ENCODE peak calls at places on chromosomes 3 and 15, in seven cellular contexts. T is tibial nerve, B is WTC11, Z is fibroblast of lung, R is RWPE1, P is cardiac fibroblast, U is heart left ventricle. W is an unnamed sample.

GRCh38 chr3:132444333-132444732 is 27.0 kb downstream of the DNAJC13 start:
- DNase-seq in Z (peak), P (peak), U (no peak), R (no peak), T (no peak), B (no peak), W (no peak)

GRCh38 chr3:33131328-33132018 is 17.7 kb downstream of the CRTAP start:
- DNase-seq in P (peak), T (peak), B (peak), U (no peak), Z (peak), R (peak), W (peak)

GRCh38 chr15:29220852-29221251 is 48.8 kb downstream of the NSMCE3 start:
- DNase-seq in U (no peak), T (no peak), R (no peak), P (no peak), B (no peak), Z (no peak), W (no peak)

GRCh38 chr3:193389335-193389734 is 10.8 kb upstream of the ATP13A5 start:
- DNase-seq in U (no peak), R (no peak), T (no peak), Z (no peak), B (no peak), P (no peak), W (no peak)

GRCh38 chr3:78013653-78014052 is 973.8 kb downstream of the ROBO2 start:
- DNase-seq in B (no peak), R (no peak), T (no peak), Z (no peak), P (no peak), U (no peak), W (no peak)

GRCh38 chr3:157649511-157649910 is 146.3 kb upstream of the VEPH1 start:
- DNase-seq in T (no peak), B (no peak), R (no peak), P (no peak), U (no peak), Z (no peak), W (no peak)

GRCh38 chr3:64345351-64345750 is 120.1 kb upstream of the PRICKLE2 start:
- DNase-seq in T (no peak), U (no peak), Z (peak), R (no peak), P (peak), B (no peak), W (peak)

GRCh38 chr3:157109267-157110141 is 50.4 kb downstream of the CCNL1 start:
- DNase-seq in U (peak), Z (no peak), B (no peak), T (no peak), P (no peak), R (no peak), W (no peak)

GRCh38 chr3:30811174-30811795 is 83.2 kb downstream of the GADL1 start:
- DNase-seq in T (no peak), U (no peak), R (no peak), Z (peak), P (no peak), B (no peak), W (no peak)

GRCh38 chr3:195254454-195255175 is 16.3 kb downstream of the XXYLT1 start:
- DNase-seq in Z (no peak), P (no peak), R (no peak), B (no peak), T (no peak), U (no peak), W (no peak)

GRCh38 chr3:149401215-149401925 is 23.9 kb upstream of the TM4SF1 start:
- DNase-seq in R (no peak), Z (peak), P (peak), U (no peak), T (no peak), B (no peak), W (peak)

GRCh38 chr3:128322030-128323022 is 144.4 kb downstream of the DNAJB8 start:
- DNase-seq in P (peak), B (peak), U (peak), T (peak), Z (peak), R (no peak), W (peak)

GRCh38 chr3:9448643-9449042 is 51.2 kb downstream of the SETD5 start:
- DNase-seq in Z (no peak), U (no peak), T (no peak), R (no peak), B (no peak), P (peak), W (no peak)

GRCh38 chr15:29670945-29671307 is 151.3 kb downstream of the TJP1 start:
- DNase-seq in P (peak), T (no peak), U (no peak), Z (peak), R (peak), B (no peak), W (peak)

GRCh38 chr3:9834520-9835380 is 9.1 kb downstream of the RPUSD3 start:
- DNase-seq in Z (no peak), B (no peak), T (no peak), P (no peak), U (no peak), R (no peak), W (no peak)

GRCh38 chr15:80487884-80488283 is 83.7 kb downstream of the ARNT2 start:
- DNase-seq in P (no peak), R (no peak), B (no peak), U (no peak), T (no peak), Z (no peak), W (no peak)

GRCh38 chr3:45917146-45917885 is 25.9 kb upstream of the CXCR6 start:
- DNase-seq in T (no peak), R (no peak), Z (no peak), B (no peak), P (no peak), U (no peak), W (peak)

GRCh38 chr3:153260681-153261080 is 98.7 kb downstream of the RAP2B start:
- DNase-seq in B (no peak), R (no peak), T (no peak), P (no peak), Z (no peak), U (no peak), W (no peak)

GRCh38 chr15:56537881-56538280 is 72.9 kb upstream of the MNS1 start:
- DNase-seq in R (no peak), Z (no peak), P (peak), B (no peak), T (no peak), U (no peak), W (no peak)

GRCh38 chr3:42376397-42376798 is 34.0 kb downstream of the LYZL4 start:
- DNase-seq in R (peak), P (peak), Z (peak), T (peak), U (peak), B (no peak), W (peak)

GRCh38 chr3:174859756-174860155 is 622 bp downstream of the NAALADL2 start:
- DNase-seq in R (no peak), U (no peak), B (no peak), T (no peak), P (no peak), Z (no peak), W (peak)

DNA sequence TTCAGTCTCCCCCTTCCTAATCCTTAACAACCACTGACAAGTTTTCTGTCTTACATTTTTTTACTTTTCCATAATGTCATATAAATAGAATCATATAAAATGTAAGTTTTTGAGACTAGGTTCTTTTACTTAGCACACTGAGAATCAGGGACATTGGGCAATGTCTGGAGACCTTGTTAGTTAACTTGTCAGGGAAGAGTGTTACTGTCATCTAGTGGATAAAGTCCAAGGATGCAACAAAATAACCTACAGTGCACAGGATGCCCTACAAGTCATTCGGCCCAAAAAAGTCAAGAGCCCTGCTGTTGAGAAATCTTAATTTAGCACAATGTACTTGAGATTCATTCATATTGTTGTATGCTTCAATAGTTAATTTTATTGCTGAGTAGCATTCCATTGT is 95.6 kb upstream of the MCTP2 start:
- DNase-seq in U (no peak), T (no peak), P (no peak), Z (no peak), B (no peak), R (no peak), W (peak)
- TF ChIP-seq CTCF in U (peak), T (no peak), P (no peak), Z (no peak), B (no peak), R (peak), W (no peak)

GRCh38 chr15:79130535-79131130 is 40.1 kb upstream of the RASGRF1 start:
- DNase-seq in R (peak), B (no peak), Z (no peak), P (no peak), T (no peak), U (no peak), W (peak)
- TF ChIP-seq CTCF in R (no peak), B (peak), Z (no peak), P (no peak), T (no peak), U (no peak), W (no peak)

DNA sequence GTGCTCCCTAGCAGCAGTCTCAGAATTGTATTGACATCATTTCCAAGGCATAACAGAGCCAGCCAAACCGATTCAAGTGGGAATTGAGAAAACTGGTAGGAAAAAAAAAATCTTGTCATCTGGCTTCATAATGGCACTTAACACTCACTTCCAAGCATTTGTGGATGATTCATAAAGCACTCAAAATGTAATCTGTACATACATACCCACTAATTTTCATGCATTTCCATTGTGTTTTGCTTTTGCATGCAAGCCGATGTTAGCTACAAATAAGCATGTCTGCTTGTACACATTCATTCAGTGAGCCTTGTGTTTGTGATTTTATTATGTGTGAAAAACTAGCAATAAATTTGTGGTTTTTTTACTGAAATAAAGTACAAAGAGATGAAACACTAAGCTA is 18.6 kb upstream of the TRPC1 start:
- DNase-seq in P (no peak), U (no peak), B (no peak), T (no peak), R (no peak), Z (peak), W (no peak)
- TF ChIP-seq CTCF in P (no peak), U (no peak), B (no peak), T (no peak), R (no peak), Z (no peak), W (no peak)

GRCh38 chr15:42650208-42651066 is 75.0 kb downstream of the STARD9 start:
- DNase-seq in Z (peak), P (peak), U (peak), R (peak), T (peak), B (peak), W (peak)
- TF ChIP-seq CTCF in Z (peak), P (peak), U (peak), R (peak), T (peak), B (peak), W (peak)

DNA sequence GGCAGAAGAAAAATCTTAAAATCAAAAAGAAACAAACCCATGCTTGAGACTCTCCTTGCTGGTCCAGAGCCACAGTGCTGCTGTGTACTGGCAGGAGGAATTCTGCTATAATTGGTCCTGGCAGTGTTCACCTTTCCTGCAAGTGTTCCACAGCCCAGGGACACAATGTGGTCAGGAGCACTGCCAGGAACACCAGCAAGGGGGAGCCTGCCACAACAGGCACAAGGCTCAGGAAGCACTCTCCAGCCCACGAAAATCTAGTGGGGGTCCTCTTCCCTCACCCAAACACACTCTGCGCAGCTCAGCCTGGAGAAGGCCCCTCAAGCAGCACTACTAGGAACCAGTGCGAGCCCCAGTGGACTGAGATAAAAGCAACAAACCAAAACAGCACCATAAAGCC is 92.9 kb downstream of the UBE3A start:
- DNase-seq in U (peak), R (peak), B (peak), Z (peak), T (peak), P (peak), W (peak)
- TF ChIP-seq CTCF in U (peak), R (peak), B (no peak), Z (peak), T (no peak), P (peak), W (no peak)

DNA sequence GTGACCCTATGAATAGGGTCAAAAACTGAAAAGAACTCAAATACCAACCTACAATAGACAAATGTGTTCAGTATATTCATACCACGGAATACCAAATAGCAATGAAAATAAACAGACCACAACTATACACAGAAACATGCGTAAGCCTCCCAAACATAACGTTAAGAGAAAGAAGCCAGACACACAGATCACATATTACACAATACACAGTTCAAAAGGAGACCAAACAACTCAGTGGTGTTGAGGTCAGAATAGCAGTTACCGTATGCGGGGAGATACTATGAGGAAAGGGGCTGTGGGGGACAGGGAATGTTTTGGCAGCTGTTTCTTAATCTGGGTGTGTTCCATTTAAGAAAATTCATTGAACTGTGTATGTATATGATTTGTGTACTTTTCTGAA is 6.6 kb downstream of the OSBPL10 start:
- DNase-seq in R (no peak), P (peak), T (no peak), B (no peak), U (no peak), Z (peak), W (no peak)
- TF ChIP-seq CTCF in R (no peak), P (no peak), T (no peak), B (no peak), U (no peak), Z (no peak), W (no peak)

GRCh38 chr3:57616233-57616632 is 19.1 kb upstream of the ARF4 start:
- DNase-seq in T (no peak), Z (no peak), U (no peak), B (no peak), P (no peak), R (no peak), W (no peak)
- TF ChIP-seq CTCF in T (no peak), Z (no peak), U (no peak), B (no peak), P (no peak), R (no peak), W (no peak)

GRCh38 chr15:45635191-45635638 is 386 bp downstream of the SQOR start:
- DNase-seq in B (peak), R (no peak), P (no peak), T (peak), U (peak), Z (no peak), W (no peak)
- TF ChIP-seq CTCF in B (peak), R (peak), P (peak), T (peak), U (peak), Z (peak), W (peak)

DNA sequence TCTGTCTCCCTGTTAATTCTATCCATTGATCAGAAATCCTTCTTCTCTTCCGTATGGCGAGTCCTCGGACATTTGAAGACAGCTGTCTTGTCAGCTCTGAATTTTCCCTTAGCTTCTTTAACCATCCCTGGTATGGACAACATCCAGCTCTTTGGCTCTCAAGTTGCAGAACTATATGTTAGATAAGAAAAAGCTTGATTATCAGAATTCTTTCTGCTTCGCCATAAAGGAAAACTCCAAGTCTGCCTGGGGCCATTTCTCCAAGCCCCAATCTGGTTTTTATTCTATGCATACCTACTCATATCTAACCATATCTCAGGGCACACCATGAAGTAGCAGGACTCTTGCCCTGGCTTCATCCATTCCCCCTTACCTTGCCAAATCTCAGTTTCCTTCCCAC is 215.7 kb upstream of the TMC3 start:
- DNase-seq in R (no peak), P (no peak), T (no peak), U (no peak), Z (no peak), B (no peak), W (no peak)
- TF ChIP-seq CTCF in R (no peak), P (no peak), T (no peak), U (no peak), Z (no peak), B (no peak), W (no peak)

DNA sequence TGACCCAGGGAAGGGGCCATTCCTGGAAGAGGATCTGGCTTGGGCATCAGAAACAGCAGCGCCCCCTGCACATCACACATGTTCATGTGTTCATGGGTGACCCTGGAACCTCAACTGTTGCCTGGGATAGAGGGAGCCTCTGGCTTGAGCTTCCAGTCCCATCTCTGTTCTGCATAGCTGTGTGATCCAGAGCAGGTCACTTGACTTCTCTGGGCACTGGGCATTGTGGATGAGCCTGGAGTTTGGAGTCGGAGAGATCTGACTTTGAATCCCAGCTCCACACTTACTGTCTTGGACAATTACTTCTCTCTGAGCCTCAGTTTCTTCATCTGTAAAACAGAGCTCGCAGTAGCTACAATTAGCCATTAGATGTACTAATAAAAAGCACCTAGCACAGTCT is 15.6 kb downstream of the PAK6 start:
- DNase-seq in Z (no peak), P (no peak), B (no peak), U (no peak), T (no peak), R (no peak), W (no peak)
- TF ChIP-seq CTCF in Z (no peak), P (no peak), B (no peak), U (no peak), T (no peak), R (no peak), W (no peak)

W was measured in MCF 10A.